ENCODE peak calls at places on chromosomes 4 and X, in six cellular contexts. A, U, F, B, Y and Z are unnamed samples.

GRCh38 chr4:137804906-137805511 is 272.7 kb upstream of the PCDH18 start:
- DNase-seq in A (no peak), U (no peak), F (no peak), B (no peak), Y (no peak), Z (no peak)

GRCh38 chrX:108246304-108246954 is 154.9 kb downstream of the ATG4A start:
- DNase-seq in A (no peak), U (no peak), F (no peak), B (no peak), Y (no peak), Z (no peak)

GRCh38 chr4:164866817-164867490 is 10.0 kb upstream of the APELA start:
- DNase-seq in A (no peak), U (no peak), F (no peak), B (no peak), Y (no peak), Z (no peak)

GRCh38 chr4:85210353-85210752 is 243.9 kb upstream of the WDFY3 start:
- DNase-seq in A (no peak), U (no peak), F (no peak), B (no peak), Y (no peak), Z (no peak)

GRCh38 chr4:165343353-165344191 is 16.1 kb downstream of the MSMO1 start:
- DNase-seq in A (no peak), U (no peak), F (no peak), B (no peak), Y (no peak), Z (no peak)

GRCh38 chr4:21986312-21986711 is 37.7 kb upstream of the KCNIP4 start:
- DNase-seq in A (no peak), U (no peak), F (no peak), B (no peak), Y (no peak), Z (no peak)

GRCh38 chr4:94895081-94895480 is 137.3 kb downstream of the BMPR1B start:
- DNase-seq in A (peak), U (no peak), F (no peak), B (no peak), Y (no peak), Z (no peak)

GRCh38 chr4:173488074-173488473 is 42.0 kb downstream of the HAND2 start:
- DNase-seq in A (no peak), U (no peak), F (no peak), B (no peak), Y (no peak), Z (no peak)

GRCh38 chr4:40311811-40312346 is 23.3 kb upstream of the CHRNA9 start:
- DNase-seq in A (no peak), U (no peak), F (no peak), B (no peak), Y (no peak), Z (no peak)

GRCh38 chr4:14415146-14415545 is 587.1 kb upstream of the CPEB2 start:
- DNase-seq in A (peak), U (no peak), F (peak), B (no peak), Y (no peak), Z (no peak)

GRCh38 chrX:23811135-23811781 is 28.3 kb downstream of the SAT1 start:
- DNase-seq in A (peak), U (no peak), F (no peak), B (no peak), Y (no peak), Z (no peak)

GRCh38 chrX:151919610-151920009 is 6.9 kb downstream of the MAGEA4 start:
- DNase-seq in A (no peak), U (no peak), F (no peak), B (no peak), Y (no peak), Z (no peak)
- TF ChIP-seq CTCF in A (no peak), U (no peak), F (no peak), B (no peak), Y (no peak), Z (no peak)

GRCh38 chr4:46270986-46271596 is 118.8 kb downstream of the GABRA2 start:
- DNase-seq in A (peak), U (no peak), F (no peak), B (no peak), Y (no peak), Z (peak)
- TF ChIP-seq CTCF in A (peak), U (no peak), F (peak), B (no peak), Y (peak), Z (no peak)

DNA sequence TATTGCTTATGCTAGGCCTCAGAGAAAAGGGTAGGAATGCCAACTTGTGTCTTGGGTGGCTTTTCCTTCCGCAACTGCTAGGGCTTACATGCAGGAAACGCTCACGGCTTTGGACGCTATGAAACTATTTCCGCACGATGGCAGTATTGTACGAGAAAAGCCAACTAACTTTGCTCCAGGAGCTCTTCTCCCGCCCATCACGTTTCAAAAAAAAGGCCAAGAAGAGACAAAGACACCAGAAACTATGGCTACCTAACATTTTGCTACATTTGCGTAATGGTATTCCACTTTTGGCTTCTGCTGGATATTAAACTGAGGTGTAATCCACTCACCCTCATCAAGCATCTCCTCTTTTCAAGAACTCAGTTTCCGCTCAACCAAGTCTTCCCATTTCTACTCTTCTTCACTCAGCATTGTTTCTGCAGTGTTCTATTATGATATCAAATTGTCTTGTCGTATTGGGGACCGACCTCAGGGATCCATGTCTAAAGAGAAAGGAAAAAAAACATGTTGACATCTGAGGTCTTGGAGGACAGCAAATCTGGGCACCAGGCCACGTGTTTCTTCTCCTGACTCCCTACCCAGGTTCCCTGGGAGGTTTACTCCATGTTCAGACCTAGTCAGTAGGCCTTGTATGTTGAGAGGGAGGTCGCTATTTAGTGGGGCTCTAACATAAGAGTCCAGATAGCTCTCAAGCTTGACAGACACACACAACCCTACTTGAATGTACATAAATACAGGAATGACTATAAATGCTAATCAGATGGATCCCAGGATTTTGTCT is 239.4 kb upstream of the STK26 start:
- DNase-seq in A (no peak), U (no peak), F (no peak), B (no peak), Y (no peak), Z (no peak)
- TF ChIP-seq CTCF in A (no peak), U (peak), F (no peak), B (no peak), Y (peak), Z (no peak)

GRCh38 chrX:97026406-97026805 is 142.7 kb downstream of the RPA4 start:
- DNase-seq in A (peak), U (no peak), F (no peak), B (no peak), Y (no peak), Z (no peak)
- TF ChIP-seq CTCF in A (peak), U (no peak), F (peak), B (no peak), Y (no peak), Z (no peak)

GRCh38 chr4:175306436-175306835 is 388.3 kb downstream of the ADAM29 start:
- DNase-seq in A (no peak), U (no peak), F (no peak), B (no peak), Y (no peak), Z (no peak)
- TF ChIP-seq CTCF in A (no peak), U (no peak), F (no peak), B (no peak), Y (no peak), Z (no peak)

DNA sequence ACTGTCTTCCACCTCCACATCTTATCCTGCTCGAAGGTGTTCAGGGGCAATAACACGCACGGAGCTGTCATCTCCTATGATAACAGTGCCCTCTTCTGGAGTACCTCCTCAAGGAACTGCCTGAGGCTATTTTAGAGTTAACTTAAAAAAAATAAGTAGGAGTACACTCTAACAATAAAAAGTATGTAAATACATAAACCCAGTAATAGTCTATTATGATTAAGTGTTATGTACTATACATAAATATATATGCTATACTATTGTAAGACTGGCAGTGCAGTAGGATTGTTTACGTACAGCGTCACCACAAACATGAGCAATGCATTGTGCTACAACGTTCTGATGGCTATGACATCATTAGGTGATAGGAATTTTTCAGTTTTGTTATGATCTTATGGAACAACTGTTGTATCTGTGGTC is 34.5 kb upstream of the TLR2 start:
- DNase-seq in A (peak), U (no peak), F (no peak), B (no peak), Y (no peak), Z (no peak)
- TF ChIP-seq CTCF in A (peak), U (no peak), F (peak), B (no peak), Y (peak), Z (no peak)

GRCh38 chr4:183601381-183601780 is 57.6 kb downstream of the RWDD4 start:
- DNase-seq in A (no peak), U (no peak), F (no peak), B (no peak), Y (no peak), Z (no peak)

GRCh38 chr4:183599690-183600089 is 59.3 kb downstream of the RWDD4 start:
- DNase-seq in A (no peak), U (no peak), F (no peak), B (no peak), Y (no peak), Z (no peak)

GRCh38 chr4:183600189-183600685 is 58.7 kb downstream of the RWDD4 start:
- DNase-seq in A (peak), U (no peak), F (no peak), B (no peak), Y (no peak), Z (no peak)

GRCh38 chr4:183599284-183599683 is 59.7 kb downstream of the RWDD4 start:
- DNase-seq in A (no peak), U (no peak), F (no peak), B (no peak), Y (no peak), Z (no peak)

DNA sequence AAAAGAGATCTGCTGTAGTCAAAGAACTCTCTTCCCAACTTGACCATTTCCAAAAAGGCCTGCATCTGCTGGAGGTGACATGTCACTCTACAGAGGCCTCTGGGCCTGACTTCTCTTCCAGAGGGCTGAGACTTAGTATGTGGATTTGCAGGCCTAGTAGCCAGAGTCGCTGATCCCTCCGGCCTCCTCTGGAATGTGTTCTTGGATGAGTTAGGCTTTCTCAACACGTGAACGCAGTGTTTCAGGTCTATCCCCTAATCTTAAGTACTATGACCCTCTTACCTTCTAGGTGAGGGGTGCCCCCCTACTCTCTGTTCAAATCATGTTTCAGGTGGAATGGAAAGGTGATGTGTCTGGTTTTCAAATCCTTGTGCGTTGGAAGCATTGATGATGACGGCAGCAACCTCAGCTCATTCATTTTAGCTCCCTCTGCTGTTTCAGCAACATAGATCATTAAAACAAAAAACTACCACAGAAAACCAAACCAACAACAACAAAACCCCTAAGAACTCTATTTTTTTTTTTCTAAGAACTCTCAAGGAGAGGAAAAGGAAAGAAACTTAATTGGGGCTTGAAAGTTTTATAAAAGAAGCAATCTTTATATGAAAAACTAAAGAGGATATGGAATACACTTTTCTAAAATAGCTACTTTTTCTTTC is 56.4 kb downstream of the RWDD4 start:
- DNase-seq in A (peak), U (no peak), F (no peak), B (no peak), Y (no peak), Z (no peak)
- TF ChIP-seq CTCF in A (peak), U (peak), F (peak), B (peak), Y (peak), Z (no peak)